ENCODE peak calls at places on chromosome 6, in nine cellular contexts. V is CD8-positive, alpha-beta memory T cell; L is choroid plexus epithelial cell; J is OCI-LY7; A is ovary; H is vagina; U is endothelial cell of umbilical vein; I is lower leg skin; K is HFF-Myc. O is an unnamed sample.
A peak's percentile ranks its signal among the peaks of the same experiment; 100 is the strongest.

GRCh38 chr6:5126214-5126613 is 41.1 kb downstream of the PPP1R3G start:
- DNase-seq in A (no peak), J (no peak), H (no peak), V (no peak), U (no peak), L (peak; percentile 88), K (no peak), I (no peak), O (no peak)

GRCh38 chr6:122484760-122485159 is 13.2 kb upstream of the SERINC1 start:
- DNase-seq in I (no peak), A (no peak), U (no peak), L (no peak), H (no peak), J (peak; percentile 11), K (no peak), V (no peak), O (no peak)

GRCh38 chr6:8219352-8219943 is 117.1 kb upstream of the EEF1E1 start:
- DNase-seq in I (peak; percentile 25), J (peak; percentile 43), K (peak; percentile 27), L (peak; percentile 82), U (peak; percentile 62), A (no peak), H (no peak), V (no peak), O (peak; percentile 34)

GRCh38 chr6:82015043-82015442 is 232.5 kb downstream of the IBTK start:
- DNase-seq in U (peak; percentile 40), J (no peak), A (no peak), V (no peak), K (no peak), L (no peak), I (no peak), H (no peak), O (no peak)

GRCh38 chr6:139159016-139159415 is 24.1 kb downstream of the HECA start:
- DNase-seq in K (no peak), V (no peak), J (no peak), A (no peak), I (no peak), U (no peak), L (no peak), H (no peak), O (no peak)

GRCh38 chr6:69796081-69796626 is 656 bp downstream of the LMBRD1 start:
- DNase-seq in I (peak; percentile 39), U (peak; percentile 55), H (no peak), K (no peak), V (peak; percentile 79), A (no peak), L (peak; percentile 66), J (peak; percentile 69), O (peak; percentile 45)

GRCh38 chr6:36545767-36546663 is 1.3 kb downstream of the STK38 start:
- DNase-seq in V (no peak), A (no peak), K (no peak), H (no peak), I (no peak), L (peak; percentile 50), J (peak; percentile 47), U (no peak), O (no peak)

GRCh38 chr6:166004491-166005275 is 163.0 kb downstream of the TBXT start:
- DNase-seq in H (no peak), U (no peak), A (no peak), V (no peak), K (no peak), I (no peak), J (no peak), L (no peak), O (no peak)

GRCh38 chr6:143940011-143940597 is 68.0 kb downstream of the PLAGL1 start:
- DNase-seq in H (no peak), L (peak; percentile 72), I (no peak), K (peak; percentile 35), A (no peak), U (peak; percentile 45), J (peak; percentile 63), V (peak; percentile 71), O (peak; percentile 66)

GRCh38 chr6:34083227-34083889 is 62.5 kb downstream of the GRM4 start:
- DNase-seq in V (no peak), K (no peak), A (no peak), U (no peak), I (no peak), H (no peak), J (no peak), L (no peak), O (no peak)

GRCh38 chr6:91267246-91267645 is 680.4 kb upstream of the MAP3K7 start:
- DNase-seq in J (no peak), A (no peak), H (no peak), V (no peak), I (no peak), K (no peak), U (no peak), L (no peak), O (no peak)

GRCh38 chr6:113586966-113587699 is 270.0 kb upstream of the MARCKS start:
- DNase-seq in A (no peak), J (no peak), V (no peak), H (no peak), K (no peak), U (no peak), L (no peak), I (no peak), O (no peak)

GRCh38 chr6:84804720-84805119 is 40.3 kb upstream of the TBX18 start:
- DNase-seq in H (no peak), U (no peak), A (no peak), K (no peak), L (peak; percentile 67), I (no peak), J (no peak), V (no peak), O (no peak)

GRCh38 chr6:106908386-106908840 is 66.1 kb downstream of the CD24 start:
- DNase-seq in L (no peak), I (no peak), U (no peak), J (no peak), H (no peak), V (no peak), A (no peak), K (no peak), O (no peak)

GRCh38 chr6:163432300-163432699 is 17.8 kb downstream of the QKI start:
- DNase-seq in L (no peak), J (no peak), U (no peak), K (no peak), I (no peak), V (no peak), H (no peak), A (no peak), O (no peak)

DNA sequence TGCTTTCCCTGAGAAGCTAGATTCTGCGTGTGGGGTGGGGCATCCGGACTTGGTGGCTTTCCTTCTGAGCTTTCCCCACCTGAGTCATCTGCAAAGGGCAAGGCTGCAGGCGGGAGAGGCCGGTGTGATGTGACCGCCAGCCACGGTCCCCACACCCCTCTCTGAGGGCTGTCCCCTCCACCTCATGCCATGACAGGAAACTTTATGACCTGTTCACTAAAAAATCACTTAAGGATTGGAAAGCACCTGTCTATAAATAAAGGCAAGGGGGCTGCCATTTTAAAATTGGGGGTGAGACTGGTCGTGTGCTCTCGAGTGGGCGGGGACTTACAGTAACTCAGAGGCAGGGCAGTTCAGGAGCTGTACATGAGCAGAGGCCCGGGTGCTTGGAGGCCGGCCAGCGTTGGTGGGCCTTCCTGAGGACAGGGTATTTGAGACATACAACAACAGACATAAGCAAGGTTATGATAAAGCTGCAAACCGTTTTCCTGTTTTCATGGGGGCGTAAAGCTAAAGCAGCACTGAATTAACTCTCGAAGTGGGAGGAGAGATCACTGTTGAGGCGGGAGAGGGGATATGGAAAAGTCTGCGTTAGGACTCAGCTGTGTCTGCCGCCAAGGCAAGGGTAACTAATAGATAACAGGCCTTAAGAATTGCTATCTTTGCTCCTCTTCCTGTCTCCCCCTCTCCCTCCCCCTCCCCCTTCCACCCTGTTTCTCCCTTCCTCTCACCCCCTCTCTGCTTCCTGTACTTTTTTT is 16.1 kb upstream of the SERPINB1 start:
- DNase-seq in J (peak; percentile 70), L (peak; percentile 92), H (no peak), A (peak; percentile 72), V (peak; percentile 90), U (peak; percentile 98), K (no peak), I (no peak), O (peak; percentile 69)
- H3K4me3 ChIP-seq in J (peak overlapping the region; percentile 39), L (no peak overlapping the region), H (no peak overlapping the region), A (no peak overlapping the region), V (peak overlapping the region; percentile 35), U (no peak overlapping the region), K (no peak overlapping the region), I (no peak overlapping the region), O (no peak overlapping the region)

GRCh38 chr6:52639493-52639892 is 31.4 kb upstream of the TMEM14A start:
- DNase-seq in H (no peak), U (no peak), J (no peak), V (no peak), L (no peak), K (no peak), A (no peak), I (no peak), O (no peak)

GRCh38 chr6:52640170-52640569 is 30.7 kb upstream of the TMEM14A start:
- DNase-seq in V (no peak), J (no peak), K (no peak), L (peak; percentile 56), A (no peak), U (no peak), H (no peak), I (no peak), O (no peak)

GRCh38 chr6:52635049-52635577 is 35.8 kb upstream of the TMEM14A start:
- DNase-seq in A (no peak), K (no peak), H (no peak), V (no peak), U (peak; percentile 19), L (peak; percentile 39), I (no peak), J (no peak), O (peak; percentile 22)

GRCh38 chr6:52634211-52634610 is 36.7 kb upstream of the TMEM14A start:
- DNase-seq in V (no peak), U (no peak), A (no peak), J (no peak), K (no peak), L (peak; percentile 54), I (no peak), H (no peak), O (no peak)

GRCh38 chr6:52636830-52637229 is 34.1 kb upstream of the TMEM14A start:
- DNase-seq in L (no peak), U (no peak), H (no peak), A (no peak), I (no peak), V (no peak), K (no peak), J (no peak), O (no peak)
- H3K4me3 ChIP-seq in L (no peak overlapping the region), U (no peak overlapping the region), H (no peak overlapping the region), A (no peak overlapping the region), I (no peak overlapping the region), V (no peak overlapping the region), K (no peak overlapping the region), J (no peak overlapping the region), O (no peak overlapping the region)

DNA sequence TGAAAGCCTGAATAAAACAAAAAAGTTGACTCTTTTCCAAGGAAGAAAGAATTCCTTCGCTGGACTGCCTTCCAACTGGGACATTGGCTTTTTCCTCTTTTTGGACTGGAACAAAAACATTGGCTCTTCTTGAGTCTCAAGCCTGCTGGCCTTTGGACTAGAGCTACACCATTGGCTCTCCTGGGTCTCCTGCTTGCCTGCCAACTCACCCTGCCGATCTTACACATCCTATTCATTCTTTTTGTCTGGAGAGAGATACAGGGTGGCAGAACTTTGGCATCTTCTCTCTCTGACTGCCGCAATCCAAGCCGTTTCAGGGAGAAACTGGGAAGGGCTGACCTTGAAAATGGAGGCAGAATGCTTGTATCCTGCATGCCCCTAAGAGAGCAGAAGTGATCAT is 20.2 kb downstream of the DDO start:
- DNase-seq in A (peak; percentile 57), L (no peak), H (no peak), V (no peak), U (no peak), K (no peak), I (no peak), J (no peak), O (no peak)
- H3K4me3 ChIP-seq in A (no peak overlapping the region), L (no peak overlapping the region), H (no peak overlapping the region), V (no peak overlapping the region), U (no peak overlapping the region), K (no peak overlapping the region), I (no peak overlapping the region), J (no peak overlapping the region), O (no peak overlapping the region)

GRCh38 chr6:41730531-41731436 is 4.6 kb downstream of the TFEB start:
- DNase-seq in I (no peak), H (no peak), V (no peak), U (peak; percentile 11), A (no peak), J (no peak), L (no peak), K (no peak), O (no peak)
- H3K4me3 ChIP-seq in I (no peak overlapping the region), H (no peak overlapping the region), V (no peak overlapping the region), U (no peak overlapping the region), A (no peak overlapping the region), J (peak overlapping the region; percentile 91), L (no peak overlapping the region), K (no peak overlapping the region), O (no peak overlapping the region)

O was measured in Jurkat, Clone E6-1.